ENCODE peak calls at places on chromosomes 2 and 18, in eight cellular contexts. One of them, this sample, is unnamed.

GRCh38 chr2:205070889-205071288 is 525.6 kb downstream of the PARD3B start:
- DNase-seq in fibroblast of mammary gland: no peak
- DNase-seq in AG04450: no peak
- DNase-seq in CD8-positive, alpha-beta T cell: no peak
- DNase-seq in mammary epithelial cell: no peak
- DNase-seq in SK-N-SH: no peak
- DNase-seq in fibroblast of the aortic adventitia: no peak
- DNase-seq in upper lobe of left lung: no peak
- DNase-seq in this sample: no peak

GRCh38 chr2:37656512-37657423 is 14.7 kb downstream of the CDC42EP3 start:
- DNase-seq in fibroblast of mammary gland: no peak
- DNase-seq in AG04450: no peak
- DNase-seq in CD8-positive, alpha-beta T cell: no peak
- DNase-seq in mammary epithelial cell: no peak
- DNase-seq in SK-N-SH: no peak
- DNase-seq in fibroblast of the aortic adventitia: no peak
- DNase-seq in upper lobe of left lung: no peak
- DNase-seq in this sample: peak; percentile 26

GRCh38 chr18:76588591-76589303 is 93.7 kb upstream of the ZNF516 start:
- DNase-seq in fibroblast of mammary gland: no peak
- DNase-seq in AG04450: no peak
- DNase-seq in CD8-positive, alpha-beta T cell: no peak
- DNase-seq in mammary epithelial cell: no peak
- DNase-seq in SK-N-SH: no peak
- DNase-seq in fibroblast of the aortic adventitia: peak; percentile 16
- DNase-seq in upper lobe of left lung: no peak
- DNase-seq in this sample: no peak

GRCh38 chr2:230684222-230685164 is 28.1 kb upstream of the CAB39 start:
- DNase-seq in fibroblast of mammary gland: peak; percentile 57
- DNase-seq in AG04450: no peak
- DNase-seq in CD8-positive, alpha-beta T cell: no peak
- DNase-seq in mammary epithelial cell: peak; percentile 80
- DNase-seq in SK-N-SH: no peak
- DNase-seq in fibroblast of the aortic adventitia: peak; percentile 15
- DNase-seq in upper lobe of left lung: no peak
- DNase-seq in this sample: no peak

GRCh38 chr18:24470805-24471204 is 10.4 kb downstream of the HRH4 start:
- DNase-seq in fibroblast of mammary gland: no peak
- DNase-seq in AG04450: no peak
- DNase-seq in CD8-positive, alpha-beta T cell: no peak
- DNase-seq in mammary epithelial cell: no peak
- DNase-seq in SK-N-SH: no peak
- DNase-seq in fibroblast of the aortic adventitia: no peak
- DNase-seq in upper lobe of left lung: no peak
- DNase-seq in this sample: no peak

GRCh38 chr18:44602845-44603244 is 77.8 kb upstream of the SETBP1 start:
- DNase-seq in fibroblast of mammary gland: peak; percentile 39
- DNase-seq in AG04450: no peak
- DNase-seq in CD8-positive, alpha-beta T cell: no peak
- DNase-seq in mammary epithelial cell: peak; percentile 89
- DNase-seq in SK-N-SH: no peak
- DNase-seq in fibroblast of the aortic adventitia: no peak
- DNase-seq in upper lobe of left lung: no peak
- DNase-seq in this sample: peak; percentile 10

GRCh38 chr18:49949991-49950395 is 136.7 kb upstream of the ACAA2 start:
- DNase-seq in fibroblast of mammary gland: no peak
- DNase-seq in AG04450: no peak
- DNase-seq in CD8-positive, alpha-beta T cell: peak; percentile 54
- DNase-seq in mammary epithelial cell: no peak
- DNase-seq in SK-N-SH: no peak
- DNase-seq in fibroblast of the aortic adventitia: no peak
- DNase-seq in upper lobe of left lung: no peak
- DNase-seq in this sample: no peak

GRCh38 chr2:151053661-151053990 is 208.0 kb downstream of the RBM43 start:
- DNase-seq in fibroblast of mammary gland: peak; percentile 58
- DNase-seq in AG04450: no peak
- DNase-seq in CD8-positive, alpha-beta T cell: no peak
- DNase-seq in mammary epithelial cell: peak; percentile 66
- DNase-seq in SK-N-SH: no peak
- DNase-seq in fibroblast of the aortic adventitia: peak; percentile 37
- DNase-seq in upper lobe of left lung: no peak
- DNase-seq in this sample: no peak

GRCh38 chr2:150619607-150620330 is 132.3 kb upstream of the RND3 start:
- DNase-seq in fibroblast of mammary gland: peak; percentile 73
- DNase-seq in AG04450: no peak
- DNase-seq in CD8-positive, alpha-beta T cell: no peak
- DNase-seq in mammary epithelial cell: peak; percentile 70
- DNase-seq in SK-N-SH: no peak
- DNase-seq in fibroblast of the aortic adventitia: peak; percentile 74
- DNase-seq in upper lobe of left lung: no peak
- DNase-seq in this sample: no peak

GRCh38 chr2:9972621-9973445 is 21.3 kb downstream of the GRHL1 start:
- DNase-seq in fibroblast of mammary gland: peak; percentile 91
- DNase-seq in AG04450: no peak
- DNase-seq in CD8-positive, alpha-beta T cell: no peak
- DNase-seq in mammary epithelial cell: peak; percentile 84
- DNase-seq in SK-N-SH: no peak
- DNase-seq in fibroblast of the aortic adventitia: peak; percentile 75
- DNase-seq in upper lobe of left lung: no peak
- DNase-seq in this sample: no peak

GRCh38 chr2:8337321-8337720 is 344.5 kb upstream of the ID2 start:
- DNase-seq in fibroblast of mammary gland: no peak
- DNase-seq in AG04450: no peak
- DNase-seq in CD8-positive, alpha-beta T cell: no peak
- DNase-seq in mammary epithelial cell: no peak
- DNase-seq in SK-N-SH: no peak
- DNase-seq in fibroblast of the aortic adventitia: no peak
- DNase-seq in upper lobe of left lung: no peak
- DNase-seq in this sample: no peak

GRCh38 chr2:127175821-127176354 is 44.2 kb downstream of the CYP27C1 start:
- DNase-seq in fibroblast of mammary gland: peak; percentile 67
- DNase-seq in AG04450: no peak
- DNase-seq in CD8-positive, alpha-beta T cell: no peak
- DNase-seq in mammary epithelial cell: no peak
- DNase-seq in SK-N-SH: no peak
- DNase-seq in fibroblast of the aortic adventitia: peak; percentile 33
- DNase-seq in upper lobe of left lung: no peak
- DNase-seq in this sample: no peak

GRCh38 chr2:105455488-105455991 is 56.7 kb upstream of the FHL2 start:
- DNase-seq in fibroblast of mammary gland: peak; percentile 99
- DNase-seq in AG04450: peak; percentile 61
- DNase-seq in CD8-positive, alpha-beta T cell: no peak
- DNase-seq in mammary epithelial cell: peak; percentile 99
- DNase-seq in SK-N-SH: peak; percentile 19
- DNase-seq in fibroblast of the aortic adventitia: peak; percentile 97
- DNase-seq in upper lobe of left lung: no peak
- DNase-seq in this sample: peak; percentile 27

GRCh38 chr2:235433860-235434259 is 60.0 kb upstream of the AGAP1 start:
- DNase-seq in fibroblast of mammary gland: peak; percentile 54
- DNase-seq in AG04450: no peak
- DNase-seq in CD8-positive, alpha-beta T cell: no peak
- DNase-seq in mammary epithelial cell: no peak
- DNase-seq in SK-N-SH: no peak
- DNase-seq in fibroblast of the aortic adventitia: peak; percentile 34
- DNase-seq in upper lobe of left lung: no peak
- DNase-seq in this sample: peak; percentile 62
- TF ChIP-seq CTCF in fibroblast of mammary gland: peak; percentile 12
- TF ChIP-seq CTCF in AG04450: no peak
- TF ChIP-seq CTCF in CD8-positive, alpha-beta T cell: no peak
- TF ChIP-seq CTCF in mammary epithelial cell: no peak
- TF ChIP-seq CTCF in SK-N-SH: no peak
- TF ChIP-seq CTCF in fibroblast of the aortic adventitia: peak; percentile 16
- TF ChIP-seq CTCF in upper lobe of left lung: no peak
- TF ChIP-seq CTCF in this sample: no peak

GRCh38 chr18:35616074-35616473 is 34.5 kb downstream of the GALNT1 start:
- DNase-seq in fibroblast of mammary gland: no peak
- DNase-seq in AG04450: no peak
- DNase-seq in CD8-positive, alpha-beta T cell: no peak
- DNase-seq in mammary epithelial cell: peak; percentile 22
- DNase-seq in SK-N-SH: no peak
- DNase-seq in fibroblast of the aortic adventitia: no peak
- DNase-seq in upper lobe of left lung: no peak
- DNase-seq in this sample: no peak
- H3K4me3 ChIP-seq in fibroblast of mammary gland: no peak overlapping the region
- H3K4me3 ChIP-seq in AG04450: no peak overlapping the region
- H3K4me3 ChIP-seq in CD8-positive, alpha-beta T cell: no peak overlapping the region
- H3K4me3 ChIP-seq in mammary epithelial cell: no peak overlapping the region
- H3K4me3 ChIP-seq in SK-N-SH: no peak overlapping the region
- H3K4me3 ChIP-seq in fibroblast of the aortic adventitia: no peak overlapping the region
- H3K4me3 ChIP-seq in upper lobe of left lung: no peak overlapping the region
- H3K4me3 ChIP-seq in this sample: no peak overlapping the region

GRCh38 chr2:50746526-50746925 is 285.4 kb downstream of the NRXN1 start:
- DNase-seq in fibroblast of mammary gland: peak; percentile 2
- DNase-seq in AG04450: no peak
- DNase-seq in CD8-positive, alpha-beta T cell: no peak
- DNase-seq in mammary epithelial cell: peak; percentile 12
- DNase-seq in SK-N-SH: peak; percentile 12
- DNase-seq in fibroblast of the aortic adventitia: peak; percentile 31
- DNase-seq in upper lobe of left lung: no peak
- DNase-seq in this sample: peak; percentile 62
- TF ChIP-seq CTCF in fibroblast of mammary gland: peak; percentile 33
- TF ChIP-seq CTCF in AG04450: peak; percentile 67
- TF ChIP-seq CTCF in CD8-positive, alpha-beta T cell: no peak
- TF ChIP-seq CTCF in mammary epithelial cell: peak; percentile 71
- TF ChIP-seq CTCF in SK-N-SH: peak; percentile 65
- TF ChIP-seq CTCF in fibroblast of the aortic adventitia: peak; percentile 35
- TF ChIP-seq CTCF in upper lobe of left lung: no peak
- TF ChIP-seq CTCF in this sample: peak; percentile 81

GRCh38 chr2:206083602-206084467 is 2.1 kb downstream of the INO80D start:
- DNase-seq in fibroblast of mammary gland: no peak
- DNase-seq in AG04450: no peak
- DNase-seq in CD8-positive, alpha-beta T cell: peak; percentile 51
- DNase-seq in mammary epithelial cell: peak; percentile 16
- DNase-seq in SK-N-SH: no peak
- DNase-seq in fibroblast of the aortic adventitia: peak; percentile 9
- DNase-seq in upper lobe of left lung: no peak
- DNase-seq in this sample: peak; percentile 52

GRCh38 chr2:206080927-206081326 is 5.0 kb downstream of the INO80D start:
- DNase-seq in fibroblast of mammary gland: no peak
- DNase-seq in AG04450: no peak
- DNase-seq in CD8-positive, alpha-beta T cell: no peak
- DNase-seq in mammary epithelial cell: no peak
- DNase-seq in SK-N-SH: no peak
- DNase-seq in fibroblast of the aortic adventitia: no peak
- DNase-seq in upper lobe of left lung: no peak
- DNase-seq in this sample: no peak

GRCh38 chr2:206082298-206082843 is 3.6 kb downstream of the INO80D start:
- DNase-seq in fibroblast of mammary gland: no peak
- DNase-seq in AG04450: no peak
- DNase-seq in CD8-positive, alpha-beta T cell: no peak
- DNase-seq in mammary epithelial cell: no peak
- DNase-seq in SK-N-SH: no peak
- DNase-seq in fibroblast of the aortic adventitia: no peak
- DNase-seq in upper lobe of left lung: no peak
- DNase-seq in this sample: no peak

GRCh38 chr2:206084468-206084869 is 1.5 kb downstream of the INO80D start:
- DNase-seq in fibroblast of mammary gland: peak; percentile 86
- DNase-seq in AG04450: peak; percentile 20
- DNase-seq in CD8-positive, alpha-beta T cell: peak; percentile 56
- DNase-seq in mammary epithelial cell: peak; percentile 82
- DNase-seq in SK-N-SH: peak; percentile 75
- DNase-seq in fibroblast of the aortic adventitia: peak; percentile 74
- DNase-seq in upper lobe of left lung: no peak
- DNase-seq in this sample: peak; percentile 70

DNA sequence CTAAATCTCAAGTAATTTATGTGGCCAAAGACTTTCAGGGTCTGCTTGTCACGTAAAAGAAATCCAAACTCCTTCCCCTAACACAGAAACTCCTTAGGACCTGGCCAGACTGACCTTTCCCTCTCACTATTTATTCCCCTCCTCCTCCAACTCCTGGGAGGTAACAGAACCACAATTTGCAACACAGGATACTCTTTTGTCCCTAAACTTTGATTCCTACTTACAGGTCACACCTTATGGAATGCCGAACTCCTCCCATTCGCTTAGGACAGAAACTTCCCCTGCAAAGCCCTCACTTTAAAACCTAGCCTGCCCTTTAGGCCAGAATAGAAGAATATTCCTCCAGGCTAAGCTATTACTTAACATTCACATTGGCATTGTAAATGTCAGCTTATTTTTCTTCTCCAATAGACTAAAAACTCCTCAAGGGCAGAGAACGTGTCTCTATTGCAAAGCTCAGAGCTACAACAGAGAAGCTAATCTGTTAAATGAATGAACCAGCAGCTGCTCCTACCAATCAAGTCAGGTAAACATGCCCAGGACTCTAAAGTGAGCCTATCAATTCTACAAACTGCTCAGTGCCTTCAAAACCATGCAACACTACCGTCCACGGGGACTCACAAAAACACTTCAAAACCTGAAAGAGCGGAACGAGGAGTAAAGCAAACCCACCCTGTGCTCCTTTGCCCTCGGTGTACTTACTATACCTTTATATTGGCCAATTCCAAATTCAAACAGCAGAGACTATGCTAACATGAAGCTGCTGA is 6.1 kb downstream of the INO80D start:
- DNase-seq in fibroblast of mammary gland: no peak
- DNase-seq in AG04450: no peak
- DNase-seq in CD8-positive, alpha-beta T cell: no peak
- DNase-seq in mammary epithelial cell: no peak
- DNase-seq in SK-N-SH: no peak
- DNase-seq in fibroblast of the aortic adventitia: no peak
- DNase-seq in upper lobe of left lung: no peak
- DNase-seq in this sample: no peak
- H3K4me3 ChIP-seq in fibroblast of mammary gland: no peak overlapping the region
- H3K4me3 ChIP-seq in AG04450: no peak overlapping the region
- H3K4me3 ChIP-seq in CD8-positive, alpha-beta T cell: no peak overlapping the region
- H3K4me3 ChIP-seq in mammary epithelial cell: no peak overlapping the region
- H3K4me3 ChIP-seq in SK-N-SH: no peak overlapping the region
- H3K4me3 ChIP-seq in fibroblast of the aortic adventitia: no peak overlapping the region
- H3K4me3 ChIP-seq in upper lobe of left lung: no peak overlapping the region
- H3K4me3 ChIP-seq in this sample: no peak overlapping the region

GRCh38 chr2:72887836-72888437 is 729 bp downstream of the SPR start:
- DNase-seq in fibroblast of mammary gland: peak; percentile 83
- DNase-seq in AG04450: peak; percentile 68
- DNase-seq in CD8-positive, alpha-beta T cell: peak; percentile 64
- DNase-seq in mammary epithelial cell: peak; percentile 83
- DNase-seq in SK-N-SH: peak; percentile 86
- DNase-seq in fibroblast of the aortic adventitia: peak; percentile 89
- DNase-seq in upper lobe of left lung: peak; percentile 67
- DNase-seq in this sample: peak; percentile 94
- TF ChIP-seq CTCF in fibroblast of mammary gland: peak; percentile 96
- TF ChIP-seq CTCF in AG04450: peak; percentile 99
- TF ChIP-seq CTCF in CD8-positive, alpha-beta T cell: peak; percentile 54
- TF ChIP-seq CTCF in mammary epithelial cell: peak; percentile 95
- TF ChIP-seq CTCF in SK-N-SH: peak; percentile 92
- TF ChIP-seq CTCF in fibroblast of the aortic adventitia: peak; percentile 100
- TF ChIP-seq CTCF in upper lobe of left lung: peak; percentile 85
- TF ChIP-seq CTCF in this sample: peak; percentile 97

This sample was measured in A673.